ENCODE peak calls at places on chromosomes 16 and 17, in five cellular contexts. One of them, this sample, is unnamed.

GRCh38 chr16:3171181-3171854 is 16.7 kb upstream of the OR1F1 start:
- DNase-seq in uterus: no peak
- DNase-seq in CD4-positive, alpha-beta memory T cell: peak; percentile 54
- DNase-seq in heart right ventricle: no peak
- DNase-seq in fibroblast of the aortic adventitia: no peak
- DNase-seq in this sample: no peak

GRCh38 chr16:53913920-53914319 is 210.0 kb downstream of the FTO start:
- DNase-seq in uterus: no peak
- DNase-seq in CD4-positive, alpha-beta memory T cell: peak; percentile 5
- DNase-seq in heart right ventricle: no peak
- DNase-seq in fibroblast of the aortic adventitia: no peak
- DNase-seq in this sample: no peak

GRCh38 chr17:6711681-6712057 is 1.5 kb downstream of the SLC13A5 start:
- DNase-seq in uterus: no peak
- DNase-seq in CD4-positive, alpha-beta memory T cell: no peak
- DNase-seq in heart right ventricle: no peak
- DNase-seq in fibroblast of the aortic adventitia: no peak
- DNase-seq in this sample: no peak

GRCh38 chr17:66750756-66751543 is 84.0 kb upstream of the CACNG5 start:
- DNase-seq in uterus: no peak
- DNase-seq in CD4-positive, alpha-beta memory T cell: no peak
- DNase-seq in heart right ventricle: no peak
- DNase-seq in fibroblast of the aortic adventitia: no peak
- DNase-seq in this sample: no peak

GRCh38 chr16:86499889-86500707 is 10.2 kb upstream of the FOXF1 start:
- DNase-seq in uterus: no peak
- DNase-seq in CD4-positive, alpha-beta memory T cell: no peak
- DNase-seq in heart right ventricle: no peak
- DNase-seq in fibroblast of the aortic adventitia: no peak
- DNase-seq in this sample: no peak

GRCh38 chr17:75876938-75877751 is 1.2 kb downstream of the TRIM47 start:
- DNase-seq in uterus: peak; percentile 98
- DNase-seq in CD4-positive, alpha-beta memory T cell: peak; percentile 26
- DNase-seq in heart right ventricle: peak; percentile 96
- DNase-seq in fibroblast of the aortic adventitia: peak; percentile 98
- DNase-seq in this sample: peak; percentile 91

GRCh38 chr16:2288701-2289100 is 20.8 kb upstream of the RNPS1 start:
- DNase-seq in uterus: no peak
- DNase-seq in CD4-positive, alpha-beta memory T cell: no peak
- DNase-seq in heart right ventricle: no peak
- DNase-seq in fibroblast of the aortic adventitia: no peak
- DNase-seq in this sample: no peak

GRCh38 chr17:46839211-46839610 is 12.2 kb upstream of the WNT9B start:
- DNase-seq in uterus: no peak
- DNase-seq in CD4-positive, alpha-beta memory T cell: no peak
- DNase-seq in heart right ventricle: no peak
- DNase-seq in fibroblast of the aortic adventitia: no peak
- DNase-seq in this sample: no peak

GRCh38 chr17:6681671-6682070 is 30.1 kb downstream of the C17orf100 start:
- DNase-seq in uterus: no peak
- DNase-seq in CD4-positive, alpha-beta memory T cell: no peak
- DNase-seq in heart right ventricle: no peak
- DNase-seq in fibroblast of the aortic adventitia: no peak
- DNase-seq in this sample: no peak

GRCh38 chr17:511833-512251 is 159.2 kb upstream of the RPH3AL start:
- DNase-seq in uterus: no peak
- DNase-seq in CD4-positive, alpha-beta memory T cell: no peak
- DNase-seq in heart right ventricle: no peak
- DNase-seq in fibroblast of the aortic adventitia: peak; percentile 13
- DNase-seq in this sample: no peak

GRCh38 chr17:62712011-62712615 is 84.6 kb downstream of the MRC2 start:
- DNase-seq in uterus: no peak
- DNase-seq in CD4-positive, alpha-beta memory T cell: no peak
- DNase-seq in heart right ventricle: no peak
- DNase-seq in fibroblast of the aortic adventitia: no peak
- DNase-seq in this sample: no peak

GRCh38 chr17:74957935-74958549 is 14.5 kb downstream of the HID1 start:
- DNase-seq in uterus: peak; percentile 68
- DNase-seq in CD4-positive, alpha-beta memory T cell: peak; percentile 76
- DNase-seq in heart right ventricle: peak; percentile 82
- DNase-seq in fibroblast of the aortic adventitia: peak; percentile 48
- DNase-seq in this sample: peak; percentile 86

GRCh38 chr17:78965369-78965982 is 14.2 kb downstream of the LGALS3BP start:
- DNase-seq in uterus: no peak
- DNase-seq in CD4-positive, alpha-beta memory T cell: no peak
- DNase-seq in heart right ventricle: no peak
- DNase-seq in fibroblast of the aortic adventitia: no peak
- DNase-seq in this sample: no peak

GRCh38 chr16:48101069-48101674 is 54.6 kb downstream of the ABCC12 start:
- DNase-seq in uterus: no peak
- DNase-seq in CD4-positive, alpha-beta memory T cell: no peak
- DNase-seq in heart right ventricle: no peak
- DNase-seq in fibroblast of the aortic adventitia: peak; percentile 25
- DNase-seq in this sample: no peak

GRCh38 chr17:13931752-13932477 is 137.4 kb upstream of the COX10 start:
- DNase-seq in uterus: peak; percentile 83
- DNase-seq in CD4-positive, alpha-beta memory T cell: no peak
- DNase-seq in heart right ventricle: peak; percentile 55
- DNase-seq in fibroblast of the aortic adventitia: peak; percentile 84
- DNase-seq in this sample: peak; percentile 81

GRCh38 chr17:63476494-63476856 is 386 bp upstream of the ACE start:
- DNase-seq in uterus: no peak
- DNase-seq in CD4-positive, alpha-beta memory T cell: no peak
- DNase-seq in heart right ventricle: no peak
- DNase-seq in fibroblast of the aortic adventitia: no peak
- DNase-seq in this sample: no peak

GRCh38 chr17:39634384-39634871 is 2.5 kb upstream of the STARD3 start:
- DNase-seq in uterus: no peak
- DNase-seq in CD4-positive, alpha-beta memory T cell: peak; percentile 58
- DNase-seq in heart right ventricle: no peak
- DNase-seq in fibroblast of the aortic adventitia: peak; percentile 67
- DNase-seq in this sample: no peak

GRCh38 chr17:44924107-44924544 is 8.8 kb upstream of the GFAP start:
- DNase-seq in uterus: no peak
- DNase-seq in CD4-positive, alpha-beta memory T cell: no peak
- DNase-seq in heart right ventricle: no peak
- DNase-seq in fibroblast of the aortic adventitia: no peak
- DNase-seq in this sample: peak; percentile 33

GRCh38 chr16:10123141-10123540 is 59.1 kb downstream of the GRIN2A start:
- DNase-seq in uterus: no peak
- DNase-seq in CD4-positive, alpha-beta memory T cell: no peak
- DNase-seq in heart right ventricle: no peak
- DNase-seq in fibroblast of the aortic adventitia: peak; percentile 39
- DNase-seq in this sample: no peak

GRCh38 chr16:10122546-10122945 is 59.7 kb downstream of the GRIN2A start:
- DNase-seq in uterus: no peak
- DNase-seq in CD4-positive, alpha-beta memory T cell: no peak
- DNase-seq in heart right ventricle: no peak
- DNase-seq in fibroblast of the aortic adventitia: no peak
- DNase-seq in this sample: no peak

GRCh38 chr16:10120953-10121352 is 61.3 kb downstream of the GRIN2A start:
- DNase-seq in uterus: no peak
- DNase-seq in CD4-positive, alpha-beta memory T cell: no peak
- DNase-seq in heart right ventricle: no peak
- DNase-seq in fibroblast of the aortic adventitia: no peak
- DNase-seq in this sample: no peak

GRCh38 chr16:10121496-10121895 is 60.7 kb downstream of the GRIN2A start:
- DNase-seq in uterus: no peak
- DNase-seq in CD4-positive, alpha-beta memory T cell: no peak
- DNase-seq in heart right ventricle: no peak
- DNase-seq in fibroblast of the aortic adventitia: peak; percentile 78
- DNase-seq in this sample: no peak

DNA sequence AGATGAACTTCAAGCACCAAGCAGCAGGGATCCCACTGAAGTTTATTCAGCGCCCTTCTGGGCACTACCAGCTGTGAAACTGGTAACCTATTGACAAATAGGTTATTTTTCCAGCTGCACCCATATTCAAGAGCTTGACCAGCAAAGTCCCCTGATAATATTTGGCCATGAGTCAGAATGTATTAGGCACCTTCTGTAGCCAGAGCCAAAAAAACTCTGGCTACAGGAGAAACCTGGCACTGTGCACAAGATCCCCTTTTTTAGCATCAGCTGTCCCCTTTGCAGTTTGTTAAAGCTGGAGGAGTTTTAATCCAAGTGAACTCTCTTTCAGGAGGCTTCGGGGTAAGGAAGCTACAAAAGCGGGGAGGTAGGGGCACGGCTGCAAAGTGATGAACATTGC is 60.2 kb downstream of the GRIN2A start:
- DNase-seq in uterus: no peak
- DNase-seq in CD4-positive, alpha-beta memory T cell: no peak
- DNase-seq in heart right ventricle: no peak
- DNase-seq in fibroblast of the aortic adventitia: no peak
- DNase-seq in this sample: no peak
- H3K4me3 ChIP-seq in uterus: no peak overlapping the region
- H3K4me3 ChIP-seq in CD4-positive, alpha-beta memory T cell: no peak overlapping the region
- H3K4me3 ChIP-seq in heart right ventricle: no peak overlapping the region
- H3K4me3 ChIP-seq in fibroblast of the aortic adventitia: no peak overlapping the region
- H3K4me3 ChIP-seq in this sample: no peak overlapping the region

GRCh38 chr17:42853597-42853967 is 2.6 kb downstream of the AOC3 start:
- DNase-seq in uterus: no peak
- DNase-seq in CD4-positive, alpha-beta memory T cell: no peak
- DNase-seq in heart right ventricle: no peak
- DNase-seq in fibroblast of the aortic adventitia: no peak
- DNase-seq in this sample: peak; percentile 13

GRCh38 chr17:42852351-42852750 is 1.4 kb downstream of the AOC3 start:
- DNase-seq in uterus: no peak
- DNase-seq in CD4-positive, alpha-beta memory T cell: no peak
- DNase-seq in heart right ventricle: no peak
- DNase-seq in fibroblast of the aortic adventitia: no peak
- DNase-seq in this sample: peak; percentile 33

GRCh38 chr17:42853004-42853403 is 2.0 kb downstream of the AOC3 start:
- DNase-seq in uterus: peak; percentile 51
- DNase-seq in CD4-positive, alpha-beta memory T cell: no peak
- DNase-seq in heart right ventricle: no peak
- DNase-seq in fibroblast of the aortic adventitia: no peak
- DNase-seq in this sample: peak; percentile 40

GRCh38 chr17:42855048-42855596 is 4.1 kb downstream of the AOC3 start:
- DNase-seq in uterus: no peak
- DNase-seq in CD4-positive, alpha-beta memory T cell: no peak
- DNase-seq in heart right ventricle: no peak
- DNase-seq in fibroblast of the aortic adventitia: no peak
- DNase-seq in this sample: peak; percentile 54

DNA sequence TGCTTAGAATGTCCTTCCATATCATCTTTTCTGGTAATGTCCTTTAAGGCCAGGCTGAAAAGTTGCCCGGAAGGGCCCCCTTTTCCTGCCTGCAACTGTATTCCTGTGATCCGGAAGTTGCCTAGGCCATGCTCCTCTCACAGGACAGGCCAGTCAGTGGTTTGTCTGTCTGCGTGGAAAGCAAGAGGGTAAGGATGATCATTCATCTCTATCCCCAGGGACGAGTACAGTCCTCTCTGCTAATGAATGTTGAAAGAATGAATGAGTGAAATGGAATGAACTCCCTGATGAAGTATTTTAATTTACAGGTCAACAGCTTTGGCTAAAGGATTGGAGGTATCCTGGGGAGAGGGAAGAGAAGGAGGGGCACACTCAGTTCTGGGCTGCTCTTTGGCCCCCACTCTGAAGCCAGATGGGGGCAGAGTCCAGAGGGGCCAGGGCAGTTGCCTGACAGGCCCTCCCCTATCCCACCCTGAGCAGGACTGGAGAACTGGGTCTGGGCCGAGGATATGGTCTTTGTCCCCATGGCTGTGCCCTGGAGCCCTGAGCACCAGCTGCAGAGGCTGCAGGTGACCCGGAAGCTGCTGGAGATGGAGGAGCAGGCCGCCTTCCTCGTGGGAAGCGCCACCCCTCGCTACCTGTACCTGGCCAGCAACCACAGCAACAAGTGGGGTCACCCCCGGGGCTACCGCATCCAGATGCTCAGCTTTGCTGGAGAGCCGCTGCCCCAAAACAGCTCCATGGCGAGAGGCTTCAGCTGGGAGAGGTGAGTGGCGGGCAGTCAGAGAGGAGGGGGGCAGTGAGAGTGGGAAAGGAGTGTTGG is 3.2 kb downstream of the AOC3 start:
- DNase-seq in uterus: no peak
- DNase-seq in CD4-positive, alpha-beta memory T cell: no peak
- DNase-seq in heart right ventricle: no peak
- DNase-seq in fibroblast of the aortic adventitia: no peak
- DNase-seq in this sample: peak; percentile 52
- H3K4me3 ChIP-seq in uterus: peak overlapping the region; percentile 19
- H3K4me3 ChIP-seq in CD4-positive, alpha-beta memory T cell: no peak overlapping the region
- H3K4me3 ChIP-seq in heart right ventricle: peak overlapping the region; percentile 43
- H3K4me3 ChIP-seq in fibroblast of the aortic adventitia: no peak overlapping the region
- H3K4me3 ChIP-seq in this sample: peak overlapping the region; percentile 53

DNA sequence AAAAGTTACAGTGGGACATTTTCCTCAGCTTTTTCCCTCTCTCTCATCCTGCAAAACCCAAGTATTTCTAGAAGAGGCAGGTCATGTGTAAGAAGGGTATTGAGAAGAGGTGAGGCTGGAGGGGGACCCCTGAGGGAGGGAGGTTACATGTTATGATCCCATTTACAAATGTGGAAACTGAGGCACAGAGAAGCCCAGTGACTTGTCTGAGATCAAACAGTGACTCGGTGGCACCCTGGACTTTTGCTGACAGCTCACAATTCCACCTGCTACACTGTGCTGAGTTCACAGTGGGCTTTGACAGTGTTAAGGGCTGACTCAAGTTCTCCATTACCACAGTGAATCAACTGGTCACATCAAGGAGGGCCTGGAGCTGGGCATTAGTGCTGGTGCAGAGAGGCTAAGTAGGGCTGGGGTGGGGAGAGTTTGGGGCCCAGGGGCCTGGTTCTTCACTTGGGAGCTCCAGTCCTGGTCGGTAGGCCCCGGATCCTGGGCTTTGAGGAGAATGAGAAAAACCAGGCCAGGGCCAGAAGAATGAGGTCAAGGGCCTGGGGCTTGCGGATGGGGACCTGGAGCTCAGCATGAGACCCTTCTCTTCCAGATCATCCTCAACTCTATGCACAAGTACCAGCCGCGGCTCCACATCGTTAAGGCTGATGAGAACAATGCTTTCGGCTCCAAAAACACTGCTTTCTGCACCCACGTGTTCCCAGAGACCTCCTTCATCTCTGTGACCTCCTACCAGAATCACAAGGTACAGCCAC is 26.0 kb downstream of the TBX4 start:
- DNase-seq in uterus: no peak
- DNase-seq in CD4-positive, alpha-beta memory T cell: no peak
- DNase-seq in heart right ventricle: no peak
- DNase-seq in fibroblast of the aortic adventitia: no peak
- DNase-seq in this sample: peak; percentile 30
- H3K4me3 ChIP-seq in uterus: no peak overlapping the region
- H3K4me3 ChIP-seq in CD4-positive, alpha-beta memory T cell: no peak overlapping the region
- H3K4me3 ChIP-seq in heart right ventricle: no peak overlapping the region
- H3K4me3 ChIP-seq in fibroblast of the aortic adventitia: no peak overlapping the region
- H3K4me3 ChIP-seq in this sample: no peak overlapping the region

GRCh38 chr16:89248196-89249005 is 30.9 kb downstream of the ZNF778 start:
- DNase-seq in uterus: no peak
- DNase-seq in CD4-positive, alpha-beta memory T cell: no peak
- DNase-seq in heart right ventricle: no peak
- DNase-seq in fibroblast of the aortic adventitia: no peak
- DNase-seq in this sample: no peak

GRCh38 chr16:89246903-89247733 is 29.6 kb downstream of the ZNF778 start:
- DNase-seq in uterus: peak; percentile 85
- DNase-seq in CD4-positive, alpha-beta memory T cell: peak; percentile 94
- DNase-seq in heart right ventricle: peak; percentile 94
- DNase-seq in fibroblast of the aortic adventitia: peak; percentile 83
- DNase-seq in this sample: peak; percentile 96

GRCh38 chr16:89244754-89245153 is 27.3 kb downstream of the ZNF778 start:
- DNase-seq in uterus: no peak
- DNase-seq in CD4-positive, alpha-beta memory T cell: no peak
- DNase-seq in heart right ventricle: no peak
- DNase-seq in fibroblast of the aortic adventitia: no peak
- DNase-seq in this sample: peak; percentile 91

GRCh38 chr16:89243664-89244063 is 26.2 kb downstream of the ZNF778 start:
- DNase-seq in uterus: no peak
- DNase-seq in CD4-positive, alpha-beta memory T cell: no peak
- DNase-seq in heart right ventricle: no peak
- DNase-seq in fibroblast of the aortic adventitia: no peak
- DNase-seq in this sample: no peak

GRCh38 chr16:89246383-89246902 is 28.9 kb downstream of the ZNF778 start:
- DNase-seq in uterus: no peak
- DNase-seq in CD4-positive, alpha-beta memory T cell: no peak
- DNase-seq in heart right ventricle: no peak
- DNase-seq in fibroblast of the aortic adventitia: no peak
- DNase-seq in this sample: no peak
- H3K4me3 ChIP-seq in uterus: peak overlapping the region; percentile 28
- H3K4me3 ChIP-seq in CD4-positive, alpha-beta memory T cell: no peak overlapping the region
- H3K4me3 ChIP-seq in heart right ventricle: peak overlapping the region; percentile 56
- H3K4me3 ChIP-seq in fibroblast of the aortic adventitia: peak overlapping the region; percentile 62
- H3K4me3 ChIP-seq in this sample: peak overlapping the region; percentile 49